ENCODE peak calls at places on chromosomes 12 and 14, in five cellular contexts. N is HAP-1, H is neural progenitor cell, Y is AG04450, A is psoas muscle. E is an unnamed sample.

GRCh38 chr12:5171701-5172100 is 128.0 kb downstream of the KCNA5 start:
- DNase-seq in N (peak; percentile 28), H (peak; percentile 72), Y (peak; percentile 47), A (no peak), E (peak; percentile 84)

GRCh38 chr12:113480336-113480688 is 8.6 kb upstream of the LHX5 start:
- DNase-seq in N (no peak), H (no peak), Y (no peak), A (no peak), E (no peak)

GRCh38 chr14:66330916-66331315 is 155.3 kb upstream of the CCDC196 start:
- DNase-seq in N (no peak), H (no peak), Y (no peak), A (no peak), E (no peak)

GRCh38 chr12:121209221-121209620 is 708 bp upstream of the P2RX4 start:
- DNase-seq in N (no peak), H (no peak), Y (no peak), A (peak; percentile 39), E (no peak)

GRCh38 chr12:68621092-68622081 is 10.7 kb downstream of the RAP1B start:
- DNase-seq in N (no peak), H (no peak), Y (no peak), A (no peak), E (no peak)

GRCh38 chr14:100900837-100901390 is 2.6 kb downstream of the RTL1 start:
- DNase-seq in N (peak; percentile 90), H (peak; percentile 87), Y (no peak), A (no peak), E (peak; percentile 80)

GRCh38 chr12:71216725-71217579 is 59.2 kb upstream of the TSPAN8 start:
- DNase-seq in N (no peak), H (peak; percentile 35), Y (no peak), A (no peak), E (peak; percentile 31)

GRCh38 chr14:76329150-76329881 is 46.6 kb upstream of the ESRRB start:
- DNase-seq in N (peak; percentile 12), H (peak; percentile 87), Y (no peak), A (no peak), E (peak; percentile 82)

GRCh38 chr12:34526946-34527345 is 504.6 kb downstream of the ALG10 start:
- DNase-seq in N (no peak), H (no peak), Y (no peak), A (no peak), E (no peak)

GRCh38 chr12:65787056-65787855 is 37.0 kb upstream of the HMGA2 start:
- DNase-seq in N (no peak), H (no peak), Y (no peak), A (no peak), E (no peak)

GRCh38 chr12:56683-57346 is 9.8 kb upstream of the IQSEC3 start:
- DNase-seq in N (no peak), H (peak; percentile 37), Y (no peak), A (no peak), E (peak; percentile 8)

GRCh38 chr12:73863541-73863940 is 674.1 kb upstream of the ATXN7L3B start:
- DNase-seq in N (no peak), H (no peak), Y (no peak), A (no peak), E (no peak)

GRCh38 chr14:104876251-104876699 is 11.2 kb downstream of the CEP170B start:
- DNase-seq in N (peak; percentile 62), H (peak; percentile 40), Y (no peak), A (peak; percentile 61), E (peak; percentile 76)

GRCh38 chr12:45415393-45415817 is 199.5 kb downstream of the ANO6 start:
- DNase-seq in N (no peak), H (no peak), Y (peak; percentile 95), A (peak; percentile 83), E (no peak)

GRCh38 chr12:25789520-25789919 is 169.0 kb upstream of the RASSF8 start:
- DNase-seq in N (peak; percentile 14), H (no peak), Y (no peak), A (no peak), E (no peak)

GRCh38 chr12:52254180-52254964 is 20.1 kb upstream of the KRT86 start:
- DNase-seq in N (no peak), H (no peak), Y (no peak), A (no peak), E (no peak)

GRCh38 chr12:94329366-94329765 is 130.3 kb downstream of the CEP83 start:
- DNase-seq in N (no peak), H (no peak), Y (no peak), A (no peak), E (no peak)

GRCh38 chr12:118375348-118375747 is 1.0 kb upstream of the SUDS3 start:
- DNase-seq in N (no peak), H (no peak), Y (no peak), A (no peak), E (no peak)
- H3K4me3 ChIP-seq in N (peak overlapping the region; percentile 72), H (no peak overlapping the region), Y (no peak overlapping the region), A (peak overlapping the region; percentile 99), E (peak overlapping the region; percentile 79)

GRCh38 chr12:9869307-9870161 is at the start of gene CLEC2B:
- DNase-seq in N (no peak), H (peak; percentile 16), Y (peak; percentile 56), A (no peak), E (no peak)
- H3K4me3 ChIP-seq in N (peak within 1 kb of the TSS; percentile 30), H (no peak within 1 kb of the TSS), Y (peak within 1 kb of the TSS; percentile 54), A (peak within 1 kb of the TSS; percentile 71), E (no peak within 1 kb of the TSS)

GRCh38 chr14:55546212-55546874 is 33.7 kb upstream of the KTN1 start:
- DNase-seq in N (no peak), H (no peak), Y (no peak), A (no peak), E (no peak)

GRCh38 chr14:55545779-55546178 is 34.2 kb upstream of the KTN1 start:
- DNase-seq in N (no peak), H (no peak), Y (no peak), A (no peak), E (no peak)

DNA sequence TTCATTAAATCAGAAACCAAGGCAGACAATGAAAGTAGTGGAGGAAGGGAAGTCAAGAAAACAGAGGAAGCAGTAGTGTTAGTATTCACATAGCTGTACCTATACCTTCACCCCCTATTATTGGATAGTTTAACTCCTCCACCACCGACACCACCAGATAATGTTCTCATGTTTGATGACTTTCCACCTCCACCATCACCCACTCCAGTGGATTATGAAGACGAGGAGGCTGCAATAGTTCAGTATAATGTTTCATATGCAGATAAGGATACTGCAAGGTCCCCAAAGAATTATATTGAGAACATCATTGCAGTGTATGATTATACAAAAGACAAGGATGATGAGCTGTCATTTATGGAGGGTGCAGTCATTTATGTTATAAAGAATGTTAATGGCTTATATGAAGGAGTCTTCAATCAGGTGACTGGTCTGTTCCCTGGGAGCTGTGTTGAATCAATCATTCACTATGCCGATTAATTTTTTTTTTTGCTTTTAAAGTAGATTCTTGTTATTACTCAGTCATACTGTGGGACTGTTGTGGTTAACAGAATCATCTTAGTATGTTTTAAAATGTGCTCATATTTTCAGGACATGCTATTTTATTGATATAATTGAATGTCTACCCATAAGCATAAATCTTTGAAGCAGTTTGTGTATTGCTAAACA is 32.2 kb upstream of the KTN1 start:
- DNase-seq in N (no peak), H (no peak), Y (no peak), A (no peak), E (no peak)
- H3K4me3 ChIP-seq in N (no peak overlapping the region), H (no peak overlapping the region), Y (no peak overlapping the region), A (no peak overlapping the region), E (no peak overlapping the region)

DNA sequence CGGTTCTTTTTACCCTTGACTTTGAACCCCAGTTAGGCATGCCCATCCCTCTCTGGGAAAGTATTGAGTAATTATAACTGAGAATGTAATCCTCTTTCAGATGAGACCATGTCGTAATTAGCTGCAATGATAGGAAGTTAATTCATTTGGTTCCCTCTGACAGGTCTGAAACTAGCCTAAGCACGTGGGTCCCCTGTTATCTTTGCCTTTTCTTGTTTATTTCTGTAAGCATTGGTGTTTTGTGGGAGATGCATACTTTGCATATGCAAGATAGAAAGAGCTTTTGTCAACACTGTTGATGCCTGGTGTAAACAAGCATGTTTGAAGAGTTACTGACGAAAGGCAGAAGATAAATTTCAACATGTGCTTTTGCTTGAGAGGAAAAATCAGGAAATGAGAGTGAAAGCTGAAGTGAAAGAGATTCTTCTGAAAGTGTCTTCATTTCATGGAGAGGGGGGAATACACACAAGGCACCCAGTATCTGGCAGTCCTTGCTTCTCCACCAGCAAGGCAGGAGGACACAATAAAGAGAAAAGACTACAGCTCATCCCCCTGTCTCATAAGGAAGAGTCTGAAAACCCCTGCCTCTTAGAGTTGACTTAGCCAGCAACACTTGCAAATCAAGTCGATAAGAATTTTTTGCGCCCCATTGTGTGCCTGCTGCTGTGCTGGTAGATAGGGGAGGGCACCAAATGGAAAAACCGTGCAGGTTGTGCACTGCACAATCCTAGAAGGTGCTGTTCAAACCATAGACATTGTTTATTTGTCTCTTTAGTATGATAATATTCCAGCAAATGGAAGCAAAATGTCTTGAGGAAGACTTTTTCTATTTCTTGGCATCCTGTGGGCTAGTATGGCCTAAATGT is 77.8 kb downstream of the SLC24A4 start:
- DNase-seq in N (no peak), H (no peak), Y (no peak), A (no peak), E (no peak)
- H3K4me3 ChIP-seq in N (no peak overlapping the region), H (no peak overlapping the region), Y (no peak overlapping the region), A (no peak overlapping the region), E (no peak overlapping the region)

GRCh38 chr12:9646794-9647622 is 22.5 kb upstream of the CLEC2D start:
- DNase-seq in N (no peak), H (peak; percentile 8), Y (no peak), A (no peak), E (peak; percentile 30)
- H3K4me3 ChIP-seq in N (peak overlapping the region; percentile 47), H (peak overlapping the region; percentile 64), Y (peak overlapping the region; percentile 79), A (peak overlapping the region; percentile 74), E (peak overlapping the region; percentile 81)